ENCODE peak calls at places on chromosomes 4 and X, in eight cellular contexts. O is GM13977; H is activated CD4-positive, alpha-beta T cell treated with anti-CD3 and anti-CD28 coated beads, Interleukin-2, amount 50 U/mL, for 1 hour; D is sciatic nerve; B is CD4-positive, alpha-beta T cell; V is stimulated activated CD4-positive, alpha-beta T cell treated with anti-CD3 and anti-CD28 coated beads, Interleukin-1b, Interleukin-23, amount 100 ng/mL, for 24 hours; P is retinal pigment epithelial cell; T is sigmoid colon. U is an unnamed sample.
A peak's percentile ranks its signal among the peaks of the same experiment; 100 is the strongest.

GRCh38 chr4:71783972-71784371 is at the start of gene GC:
- DNase-seq in B (no peak), T (no peak), O (no peak), H (no peak), V (no peak), D (no peak), P (no peak), U (no peak)

GRCh38 chr4:1231637-1232360 is 17.1 kb downstream of the CTBP1 start:
- DNase-seq in O (no peak), T (no peak), H (no peak), D (no peak), B (no peak), P (no peak), V (no peak), U (no peak)

GRCh38 chr4:48985976-48986653 is at the start of gene CWH43:
- DNase-seq in T (no peak), B (no peak), O (no peak), D (no peak), H (no peak), P (no peak), V (no peak), U (no peak)

GRCh38 chr4:53489279-53489889 is 101.9 kb downstream of the LNX1 start:
- DNase-seq in V (no peak), B (no peak), O (no peak), T (no peak), P (no peak), H (no peak), D (no peak), U (no peak)

GRCh38 chr4:16199132-16199531 is 27.1 kb downstream of the TAPT1 start:
- DNase-seq in V (no peak), H (no peak), P (no peak), D (no peak), T (no peak), O (no peak), B (no peak), U (no peak)

GRCh38 chr4:24884925-24885324 is 27.9 kb downstream of the CCDC149 start:
- DNase-seq in T (no peak), V (no peak), H (no peak), D (no peak), O (no peak), P (no peak), B (no peak), U (no peak)

GRCh38 chrX:274904-275475 is 6.2 kb upstream of the PLCXD1 start:
- DNase-seq in V (no peak), P (no peak), T (no peak), O (no peak), D (peak; percentile 60), H (no peak), B (no peak), U (no peak)

GRCh38 chr4:113446019-113446418 is 315.5 kb downstream of the CAMK2D start:
- DNase-seq in D (no peak), O (no peak), B (no peak), H (no peak), V (no peak), T (no peak), P (peak; percentile 52), U (no peak)

GRCh38 chr4:132218406-132218805 is 930.7 kb upstream of the PCDH10 start:
- DNase-seq in H (no peak), P (no peak), B (no peak), O (no peak), D (no peak), V (no peak), T (no peak), U (no peak)

GRCh38 chrX:110966839-110967238 is 129.2 kb upstream of the PAK3 start:
- DNase-seq in T (no peak), H (no peak), D (no peak), O (no peak), V (no peak), B (no peak), P (no peak), U (no peak)

GRCh38 chr4:38612996-38613395 is 51.0 kb upstream of the KLF3 start:
- DNase-seq in V (no peak), O (no peak), H (no peak), P (peak; percentile 43), B (no peak), D (no peak), T (no peak), U (no peak)

GRCh38 chr4:138702471-138702870 is 313.1 kb upstream of the NOCT start:
- DNase-seq in D (no peak), B (no peak), H (no peak), P (no peak), T (no peak), V (no peak), O (no peak), U (no peak)

GRCh38 chrX:45761920-45762319 is 561.2 kb upstream of the DIPK2B start:
- DNase-seq in H (no peak), V (no peak), P (no peak), B (no peak), O (no peak), D (no peak), T (no peak), U (no peak)

GRCh38 chr4:33722800-33723511 is 2521.4 kb downstream of the ARAP2 start:
- DNase-seq in P (no peak), T (no peak), O (no peak), B (no peak), D (no peak), H (no peak), V (no peak), U (no peak)

GRCh38 chr4:96103086-96103485 is 263.2 kb downstream of the PDHA2 start:
- DNase-seq in H (no peak), P (peak; percentile 72), V (no peak), D (no peak), O (no peak), B (no peak), T (no peak), U (no peak)

GRCh38 chrX:114906978-114907510 is 110.4 kb downstream of the IL13RA2 start:
- DNase-seq in V (no peak), O (no peak), H (no peak), T (no peak), B (no peak), P (peak; percentile 65), D (no peak), U (no peak)

GRCh38 chrX:1323315-1323714 is 13.3 kb upstream of the IL3RA start:
- DNase-seq in V (no peak), O (peak; percentile 82), B (peak; percentile 22), P (no peak), T (no peak), H (peak; percentile 40), D (peak; percentile 66), U (no peak)

GRCh38 chr4:113678651-113679050 is 82.9 kb downstream of the CAMK2D start:
- DNase-seq in D (no peak), H (no peak), O (no peak), T (no peak), V (no peak), B (no peak), P (no peak), U (no peak)

GRCh38 chrX:12791253-12792228 is at the start of gene PRPS2:
- DNase-seq in V (peak; percentile 57), H (peak; percentile 68), D (peak; percentile 83), B (peak; percentile 49), O (peak; percentile 85), P (no peak), T (peak; percentile 83), U (peak; percentile 28)

GRCh38 chrX:43450355-43450754 is 205.7 kb upstream of the MAOA start:
- DNase-seq in D (no peak), O (no peak), H (no peak), B (no peak), V (no peak), T (no peak), P (no peak), U (no peak)

GRCh38 chr4:132642196-132642817 is 506.8 kb upstream of the PCDH10 start:
- DNase-seq in D (no peak), O (peak; percentile 46), H (no peak), P (peak; percentile 24), B (no peak), T (no peak), V (no peak), U (no peak)

U was measured in NCI-H1048.